ENCODE peak calls at places on chromosome 14, in nine cellular contexts. L is choroid plexus epithelial cell; T is pancreas; B is M059J; I is H4; V is naive thymus-derived CD8-positive, alpha-beta T cell; Q is GM04504; Y is NCI-H345; Z is stimulated activated CD4-positive, alpha-beta T cell treated with anti-CD3 and anti-CD28 coated beads, Interleukin-1b, Interleukin-23, amount 100 ng/mL, for 48 hours. O is an unnamed sample.

GRCh38 chr14:72686101-72686500 is 207.8 kb downstream of the DPF3 start:
- DNase-seq in V (no peak), Z (no peak), Y (no peak), I (peak; percentile 53), Q (no peak), L (no peak), T (no peak), B (peak; percentile 87), O (no peak)

GRCh38 chr14:67514650-67515385 is 18.3 kb upstream of the PLEKHH1 start:
- DNase-seq in T (peak; percentile 80), Z (peak; percentile 16), V (peak; percentile 50), Y (peak; percentile 45), I (peak; percentile 25), B (peak; percentile 64), Q (no peak), L (peak; percentile 45), O (peak; percentile 25)

GRCh38 chr14:61528591-61529021 is 166.7 kb upstream of the HIF1A start:
- DNase-seq in Y (no peak), B (peak; percentile 95), T (no peak), Q (peak; percentile 64), L (peak; percentile 77), I (peak; percentile 66), V (no peak), Z (peak; percentile 60), O (no peak)

GRCh38 chr14:36094963-36095362 is 81.6 kb downstream of the PTCSC3 start:
- DNase-seq in B (no peak), Y (no peak), V (no peak), Q (no peak), I (no peak), T (no peak), L (no peak), Z (no peak), O (no peak)

GRCh38 chr14:80239631-80240030 is 28.3 kb upstream of the DIO2 start:
- DNase-seq in T (no peak), L (peak; percentile 23), I (no peak), Q (no peak), V (no peak), Z (no peak), Y (no peak), B (peak; percentile 3), O (no peak)

GRCh38 chr14:102982852-102983470 is 60.5 kb downstream of the AMN start:
- DNase-seq in Z (no peak), L (no peak), I (no peak), Y (no peak), V (no peak), Q (no peak), T (no peak), B (no peak), O (no peak)

GRCh38 chr14:68147331-68147730 is 327.8 kb downstream of the RAD51B start:
- DNase-seq in Y (no peak), B (no peak), L (peak; percentile 51), Z (no peak), T (no peak), Q (no peak), V (no peak), I (no peak), O (no peak)

GRCh38 chr14:76647699-76648298 is 113.5 kb upstream of the VASH1 start:
- DNase-seq in L (peak; percentile 80), V (no peak), Y (peak; percentile 52), I (peak; percentile 57), T (no peak), B (peak; percentile 59), Z (peak; percentile 5), Q (peak; percentile 28), O (no peak)

O was measured in effector CD8-positive, alpha-beta T cell.